ENCODE peak calls at places on chromosomes 1 and 21, in ten cellular contexts. M is brain microvascular endothelial cell; U is CD8-positive, alpha-beta T cell; H is thoracic aorta; P is left ventricle myocardium inferior; J is prostate gland; L is GM23338; K is fibroblast of lung; N is right atrium auricular region; E is body of pancreas. R is an unnamed sample. For H3K27me3, the result is how much of the 10 kb centered on the place peaks cover.

GRCh38 chr1:170668301-170668789 is 4.4 kb downstream of the PRRX1 start:
- DNase-seq in U (no peak), J (no peak), L (peak), N (no peak), P (no peak), K (peak), H (no peak), M (peak), E (no peak), R (no peak)

GRCh38 chr1:40704817-40705733 is 13.6 kb downstream of the NFYC start:
- DNase-seq in E (no peak), H (no peak), M (no peak), N (no peak), K (no peak), L (no peak), J (no peak), P (no peak), U (no peak), R (no peak)

GRCh38 chr21:34548782-34549376 is 36.9 kb upstream of the KCNE1 start:
- DNase-seq in M (no peak), N (no peak), U (no peak), J (no peak), P (no peak), E (no peak), K (no peak), L (no peak), H (no peak), R (no peak)

GRCh38 chr1:117060441-117061317 is 553 bp downstream of the TTF2 start:
- DNase-seq in U (no peak), E (no peak), L (peak), M (peak), P (no peak), K (peak), N (no peak), J (peak), H (no peak), R (no peak)

GRCh38 chr1:1426961-1427934 is 6.2 kb upstream of the ANKRD65 start:
- DNase-seq in P (no peak), J (no peak), U (no peak), H (no peak), N (no peak), K (no peak), M (no peak), L (peak), E (no peak), R (no peak)

GRCh38 chr1:193730017-193730416 is 543.6 kb upstream of the B3GALT2 start:
- DNase-seq in E (no peak), L (no peak), J (no peak), N (no peak), U (no peak), P (no peak), H (no peak), M (peak), K (peak), R (no peak)

GRCh38 chr1:190615818-190616217 is 138.2 kb upstream of the BRINP3 start:
- DNase-seq in E (no peak), N (no peak), K (no peak), L (peak), U (no peak), M (no peak), J (no peak), H (no peak), P (no peak), R (no peak)

GRCh38 chr1:78095618-78096416 is 50.1 kb downstream of the GIPC2 start:
- DNase-seq in E (no peak), J (no peak), K (peak), N (no peak), L (no peak), M (peak), U (no peak), H (no peak), P (no peak), R (no peak)

GRCh38 chr1:15123925-15124324 is 29.6 kb upstream of the TMEM51 start:
- DNase-seq in J (no peak), E (no peak), M (no peak), N (no peak), U (no peak), H (no peak), K (no peak), L (no peak), P (no peak), R (no peak)

GRCh38 chr1:50644447-50645105 is 221.3 kb upstream of the DMRTA2 start:
- DNase-seq in L (peak), U (no peak), M (no peak), N (no peak), H (no peak), K (peak), E (no peak), J (no peak), P (no peak), R (no peak)

GRCh38 chr1:240308061-240308460 is 216.4 kb downstream of the FMN2 start:
- DNase-seq in N (no peak), H (no peak), U (no peak), E (no peak), K (no peak), J (no peak), L (no peak), M (no peak), P (no peak), R (no peak)

GRCh38 chr1:243411472-243411871 is 155.6 kb downstream of the SDCCAG8 start:
- DNase-seq in M (no peak), J (peak), L (no peak), N (no peak), E (no peak), U (no peak), H (no peak), K (no peak), P (no peak), R (no peak)

GRCh38 chr1:183778568-183779433 is 26.1 kb upstream of the RGL1 start:
- DNase-seq in H (no peak), K (no peak), J (no peak), L (no peak), U (no peak), M (no peak), N (no peak), P (peak), E (no peak), R (no peak)

GRCh38 chr1:92701147-92701546 is 83.8 kb downstream of the EVI5 start:
- DNase-seq in K (peak), L (no peak), E (no peak), J (no peak), U (no peak), M (peak), H (no peak), N (no peak), P (no peak), R (no peak)

GRCh38 chr1:111886741-111887140 is 102.7 kb downstream of the KCND3 start:
- DNase-seq in K (no peak), L (peak), N (no peak), M (no peak), E (no peak), J (no peak), H (no peak), P (no peak), U (no peak), R (no peak)

GRCh38 chr1:111769517-111770146 is 13.9 kb downstream of the DDX20 start:
- DNase-seq in E (peak), P (no peak), H (no peak), M (peak), U (peak), L (peak), N (no peak), K (peak), J (peak), R (no peak)

GRCh38 chr1:10195570-10195969 is 14.8 kb upstream of the KIF1B start:
- DNase-seq in P (no peak), U (no peak), K (no peak), H (no peak), E (no peak), J (no peak), M (peak), N (no peak), L (no peak), R (no peak)

GRCh38 chr1:174262747-174263241 is 103.5 kb downstream of the RABGAP1L start:
- DNase-seq in J (peak), E (no peak), P (no peak), H (no peak), M (peak), N (no peak), U (no peak), K (peak), L (peak), R (peak)

GRCh38 chr1:16718908-16719533 is 21.3 kb upstream of the RNU1-4 start:
- DNase-seq in L (no peak), M (no peak), P (no peak), U (no peak), J (no peak), H (no peak), K (no peak), E (no peak), N (no peak), R (no peak)

GRCh38 chr21:32403201-32403701 is 9.3 kb upstream of the EVA1C start:
- DNase-seq in P (peak), M (peak), E (peak), U (peak), K (peak), N (no peak), H (no peak), J (peak), L (peak), R (no peak)

GRCh38 chr21:39612233-39613028 is at the start of gene B3GALT5:
- DNase-seq in H (no peak), K (peak), J (no peak), E (peak), N (no peak), P (no peak), M (no peak), L (peak), U (no peak), R (no peak)

GRCh38 chr1:219427989-219428388 is 184.9 kb downstream of the ZC3H11B start:
- DNase-seq in E (no peak), H (no peak), M (no peak), K (peak), J (no peak), N (no peak), U (no peak), P (no peak), L (no peak), R (no peak)

GRCh38 chr1:62263006-62263812 is 56.0 kb downstream of the KANK4 start:
- DNase-seq in M (no peak), E (no peak), K (no peak), J (no peak), N (no peak), U (no peak), L (peak), H (no peak), P (no peak), R (no peak)

GRCh38 chr1:23497777-23498439 is 13.9 kb upstream of the ASAP3 start:
- DNase-seq in K (no peak), U (no peak), N (no peak), J (no peak), H (no peak), E (no peak), L (no peak), M (no peak), P (no peak), R (no peak)

GRCh38 chr1:240737268-240737667 is 125.3 kb upstream of the GREM2 start:
- DNase-seq in J (no peak), H (no peak), L (no peak), U (no peak), N (no peak), M (no peak), K (no peak), E (no peak), P (no peak), R (no peak)

GRCh38 chr21:45049725-45050359 is 24.5 kb upstream of the ADARB1 start:
- DNase-seq in E (no peak), P (no peak), L (no peak), J (no peak), M (peak), U (no peak), K (peak), N (no peak), H (no peak), R (no peak)

GRCh38 chr1:226355679-226356583 is 47.0 kb upstream of the LIN9 start:
- DNase-seq in U (no peak), H (no peak), E (no peak), P (peak), L (no peak), J (no peak), N (no peak), K (no peak), M (no peak), R (peak)

GRCh38 chr1:45512641-45513054 is 9.0 kb downstream of the PRDX1 start:
- DNase-seq in H (no peak), N (no peak), L (peak), U (peak), E (peak), P (peak), M (peak), J (peak), K (peak), R (no peak)

GRCh38 chr1:41486053-41486891 is 1.8 kb upstream of the EDN2 start:
- DNase-seq in N (no peak), H (no peak), U (no peak), E (peak), K (no peak), P (no peak), J (no peak), L (peak), M (peak), R (no peak)

GRCh38 chr1:68495968-68496679 is 758 bp downstream of the DEPDC1 start:
- DNase-seq in N (no peak), E (no peak), J (no peak), P (no peak), M (peak), L (no peak), H (no peak), K (peak), U (no peak), R (peak)

GRCh38 chr1:158180741-158181576 is at the start of gene CD1D:
- DNase-seq in J (no peak), K (peak), P (peak), N (no peak), M (no peak), U (no peak), H (no peak), L (peak), E (no peak), R (peak)

GRCh38 chr1:39016604-39017171 is 9.5 kb upstream of the NDUFS5 start:
- DNase-seq in H (no peak), E (no peak), P (no peak), M (no peak), J (no peak), N (no peak), K (no peak), U (no peak), L (peak), R (no peak)

GRCh38 chr1:79255421-79255820 is 248.9 kb upstream of the ADGRL4 start:
- DNase-seq in H (no peak), M (no peak), L (no peak), K (no peak), U (no peak), J (no peak), P (no peak), E (no peak), N (no peak), R (no peak)

GRCh38 chr1:170518185-170518834 is 13.7 kb upstream of the GORAB start:
- DNase-seq in E (no peak), P (no peak), H (no peak), U (no peak), J (no peak), M (no peak), L (no peak), K (no peak), N (no peak), R (no peak)

GRCh38 chr1:83931658-83932253 is 67.2 kb downstream of the TTLL7 start:
- DNase-seq in J (peak), L (peak), U (no peak), E (peak), M (peak), H (no peak), P (no peak), K (peak), N (no peak), R (peak)

GRCh38 chr1:36846366-36846765 is 187.9 kb downstream of the GRIK3 start:
- DNase-seq in N (no peak), J (no peak), H (no peak), K (no peak), L (peak), M (no peak), E (no peak), P (no peak), U (no peak), R (no peak)

GRCh38 chr21:41186763-41187536 is 19.0 kb downstream of the BACE2 start:
- DNase-seq in L (peak), P (no peak), M (no peak), E (no peak), N (no peak), H (no peak), J (no peak), U (no peak), K (no peak), R (no peak)

GRCh38 chr1:72282690-72283203 is 408 bp upstream of the NEGR1 start:
- DNase-seq in H (peak), M (peak), U (peak), K (peak), J (peak), E (peak), P (peak), L (peak), N (peak), R (peak)

GRCh38 chr1:99646885-99647284 is 972 bp downstream of the PALMD start:
- DNase-seq in L (no peak), E (no peak), H (no peak), U (no peak), K (no peak), J (no peak), P (no peak), N (no peak), M (no peak), R (no peak)

GRCh38 chr1:48688102-48688760 is 88.5 kb downstream of the BEND5 start:
- DNase-seq in M (no peak), L (peak), K (no peak), H (no peak), E (no peak), N (no peak), P (no peak), U (no peak), J (no peak), R (no peak)
- TF ChIP-seq CTCF in M (peak), L (peak), K (peak), H (no peak), E (no peak), N (peak), P (no peak), U (no peak), J (no peak), R (peak)

GRCh38 chr21:18950045-18950740 is 546.6 kb upstream of the TMPRSS15 start:
- DNase-seq in N (no peak), M (no peak), L (no peak), E (no peak), K (no peak), H (no peak), J (no peak), U (no peak), P (no peak), R (no peak)
- H3K4me3 ChIP-seq in N (no peak), M (no peak), L (no peak), E (no peak), K (no peak), H (no peak), J (no peak), U (no peak), P (no peak), R (no peak)

DNA sequence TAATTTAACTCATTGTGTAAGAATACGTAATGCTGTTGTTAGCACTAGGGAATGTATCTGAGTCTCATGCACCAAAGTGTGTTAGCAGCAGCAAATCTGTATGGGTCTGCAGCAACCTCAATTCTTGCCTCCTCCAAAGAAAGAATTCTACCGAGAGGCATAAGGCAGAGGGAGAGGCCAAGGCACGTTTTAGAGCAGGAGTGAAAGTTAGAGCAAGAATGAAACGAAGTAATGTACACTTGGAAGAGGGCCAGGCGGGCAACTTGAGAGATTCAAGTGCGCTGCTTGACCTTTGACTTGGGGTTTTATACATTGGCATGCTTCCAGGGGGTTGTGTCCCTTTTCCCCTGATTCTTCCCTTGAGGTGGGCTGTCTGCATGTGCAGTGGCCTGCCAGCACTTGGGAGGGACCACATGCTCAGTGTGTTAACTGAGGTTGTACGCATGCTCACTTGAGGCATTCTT is 2.5 kb upstream of the CNN3 start:
- DNase-seq in U (no peak), J (no peak), E (no peak), H (no peak), M (no peak), N (no peak), K (no peak), L (no peak), P (no peak), R (no peak)
- H3K27me3 ChIP-seq in U (under half), J (under half), E (under half), H (under half), M (under half), N (under half), K (under half), L (under half), P (under half), R (under half)

DNA sequence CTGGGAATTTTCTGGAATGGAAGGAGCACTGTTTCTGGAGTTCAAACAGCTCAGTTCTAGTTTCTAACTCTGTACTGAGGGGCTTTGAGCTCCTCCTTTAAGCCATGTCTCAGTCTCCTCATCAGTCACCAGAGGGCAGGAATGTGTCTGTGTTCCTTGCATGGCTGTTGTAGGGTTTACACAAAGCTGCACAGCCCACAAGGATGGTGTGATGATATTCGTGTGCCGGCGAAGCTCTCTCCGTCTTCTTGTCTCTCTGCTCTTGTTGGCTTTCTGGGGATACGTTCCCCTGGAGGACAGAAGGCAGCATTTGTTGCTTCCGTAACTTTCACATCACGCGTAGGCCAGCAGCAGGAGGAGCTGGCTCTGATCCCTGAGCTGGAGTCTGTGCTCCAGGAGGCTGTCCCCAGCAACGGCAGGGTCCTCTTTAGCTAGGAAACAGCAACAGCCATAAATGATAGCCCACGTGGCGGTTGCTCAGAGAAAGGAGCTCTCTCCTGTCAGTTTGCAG is 189.3 kb upstream of the VAMP3 start:
- DNase-seq in N (no peak), P (no peak), H (no peak), E (no peak), J (no peak), K (no peak), U (no peak), L (no peak), M (no peak), R (no peak)
- TF ChIP-seq CTCF in N (peak), P (peak), H (no peak), E (no peak), J (no peak), K (no peak), U (no peak), L (no peak), M (no peak), R (no peak)

DNA sequence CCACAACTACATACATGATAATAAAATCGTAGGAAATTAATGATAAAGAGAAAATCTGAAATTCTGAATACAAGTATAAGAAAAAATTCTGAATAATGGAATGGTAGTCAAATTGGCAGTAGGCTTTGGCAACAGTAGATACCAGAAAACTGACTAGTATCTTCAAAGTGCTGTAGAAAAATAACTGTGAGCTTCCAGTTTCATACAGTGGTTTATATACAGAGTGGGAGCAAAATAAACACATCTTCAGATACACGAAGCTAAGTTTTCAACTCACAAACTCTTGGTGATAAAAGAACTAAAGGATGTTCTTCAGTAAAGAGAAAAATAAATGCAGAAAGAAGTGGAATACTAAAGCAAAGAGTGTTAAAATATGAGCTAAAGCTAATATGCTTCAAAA is 173.4 kb downstream of the PPP1R12B start:
- DNase-seq in M (no peak), J (no peak), L (no peak), N (no peak), K (no peak), H (no peak), E (no peak), P (no peak), U (no peak), R (no peak)
- H3K4me3 ChIP-seq in M (no peak), J (no peak), L (no peak), N (no peak), K (no peak), H (no peak), E (no peak), P (no peak), U (no peak), R (no peak)

GRCh38 chr1:70546726-70547125 is 135.7 kb downstream of the CTH start:
- DNase-seq in P (no peak), H (no peak), K (no peak), L (no peak), N (no peak), M (no peak), E (no peak), U (no peak), J (no peak), R (no peak)

GRCh38 chr1:70537788-70538187 is 126.7 kb downstream of the CTH start:
- DNase-seq in N (no peak), L (no peak), J (no peak), K (no peak), M (no peak), E (no peak), H (no peak), P (no peak), U (no peak), R (no peak)

GRCh38 chr1:70542040-70542439 is 131.0 kb downstream of the CTH start:
- DNase-seq in H (no peak), U (no peak), K (no peak), E (no peak), L (no peak), P (no peak), J (no peak), M (no peak), N (no peak), R (no peak)

DNA sequence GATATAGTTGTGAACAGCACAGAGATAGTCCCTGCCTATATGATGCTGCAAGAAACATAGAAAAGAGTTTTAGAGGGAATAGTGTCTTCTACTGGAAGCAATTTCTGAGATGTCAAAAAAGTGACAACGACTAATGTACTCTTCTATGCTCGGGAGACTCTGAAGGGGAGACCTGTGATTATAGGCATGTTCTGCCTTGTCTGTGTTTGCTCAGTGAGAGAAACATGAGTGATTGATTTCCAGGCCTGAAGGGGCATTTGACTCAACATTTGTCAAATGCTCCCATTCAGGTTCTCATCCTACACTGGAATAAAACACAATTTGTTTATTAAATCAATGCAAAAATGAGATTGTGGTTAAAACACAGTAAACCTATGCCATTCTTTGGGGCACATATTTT is 131.8 kb downstream of the CTH start:
- DNase-seq in U (no peak), M (no peak), H (no peak), L (no peak), K (no peak), N (no peak), E (no peak), J (no peak), P (no peak), R (no peak)
- H3K27me3 ChIP-seq in U (under half), M (under half), H (under half), L (under half), K (under half), N (under half), E (under half), J (under half), P (under half), R (under half)